ENCODE peak calls at places on chromosomes 7 and 10, in ten cellular contexts. One of them, this sample, is unnamed.

GRCh38 chr10:97278491-97278989 is 13.9 kb downstream of the ARHGAP19 start:
- DNase-seq in left ventricle myocardium inferior: no peak
- DNase-seq in fibroblast of mammary gland: peak
- DNase-seq in psoas muscle: no peak
- DNase-seq in cardiac muscle cell: peak
- DNase-seq in right atrium auricular region: no peak
- DNase-seq in AG10803: peak
- DNase-seq in colonic mucosa: no peak
- DNase-seq in HCT116: peak
- DNase-seq in fibroblast of pulmonary artery: peak
- DNase-seq in this sample: no peak

GRCh38 chr10:32048282-32048681 is 7.9 kb downstream of the KIF5B start:
- DNase-seq in left ventricle myocardium inferior: no peak
- DNase-seq in fibroblast of mammary gland: no peak
- DNase-seq in psoas muscle: no peak
- DNase-seq in cardiac muscle cell: no peak
- DNase-seq in right atrium auricular region: no peak
- DNase-seq in AG10803: no peak
- DNase-seq in colonic mucosa: no peak
- DNase-seq in HCT116: no peak
- DNase-seq in fibroblast of pulmonary artery: no peak
- DNase-seq in this sample: no peak

GRCh38 chr10:73136627-73137026 is 26.4 kb downstream of the NUDT13 start:
- DNase-seq in left ventricle myocardium inferior: no peak
- DNase-seq in fibroblast of mammary gland: peak
- DNase-seq in psoas muscle: no peak
- DNase-seq in cardiac muscle cell: no peak
- DNase-seq in right atrium auricular region: no peak
- DNase-seq in AG10803: no peak
- DNase-seq in colonic mucosa: no peak
- DNase-seq in HCT116: no peak
- DNase-seq in fibroblast of pulmonary artery: no peak
- DNase-seq in this sample: no peak

GRCh38 chr7:130740617-130741016 is 6.6 kb upstream of the KLF14 start:
- DNase-seq in left ventricle myocardium inferior: no peak
- DNase-seq in fibroblast of mammary gland: no peak
- DNase-seq in psoas muscle: no peak
- DNase-seq in cardiac muscle cell: no peak
- DNase-seq in right atrium auricular region: no peak
- DNase-seq in AG10803: no peak
- DNase-seq in colonic mucosa: no peak
- DNase-seq in HCT116: no peak
- DNase-seq in fibroblast of pulmonary artery: no peak
- DNase-seq in this sample: no peak

GRCh38 chr7:83201355-83201754 is 38.7 kb upstream of the PCLO start:
- DNase-seq in left ventricle myocardium inferior: no peak
- DNase-seq in fibroblast of mammary gland: no peak
- DNase-seq in psoas muscle: no peak
- DNase-seq in cardiac muscle cell: no peak
- DNase-seq in right atrium auricular region: no peak
- DNase-seq in AG10803: no peak
- DNase-seq in colonic mucosa: no peak
- DNase-seq in HCT116: no peak
- DNase-seq in fibroblast of pulmonary artery: no peak
- DNase-seq in this sample: no peak

GRCh38 chr7:768881-769504 is 41.9 kb upstream of the PRKAR1B start:
- DNase-seq in left ventricle myocardium inferior: peak
- DNase-seq in fibroblast of mammary gland: peak
- DNase-seq in psoas muscle: peak
- DNase-seq in cardiac muscle cell: peak
- DNase-seq in right atrium auricular region: peak
- DNase-seq in AG10803: no peak
- DNase-seq in colonic mucosa: no peak
- DNase-seq in HCT116: no peak
- DNase-seq in fibroblast of pulmonary artery: peak
- DNase-seq in this sample: no peak

GRCh38 chr10:127903789-127904188 is 3.1 kb upstream of the PTPRE start:
- DNase-seq in left ventricle myocardium inferior: no peak
- DNase-seq in fibroblast of mammary gland: no peak
- DNase-seq in psoas muscle: no peak
- DNase-seq in cardiac muscle cell: peak
- DNase-seq in right atrium auricular region: no peak
- DNase-seq in AG10803: no peak
- DNase-seq in colonic mucosa: peak
- DNase-seq in HCT116: no peak
- DNase-seq in fibroblast of pulmonary artery: peak
- DNase-seq in this sample: no peak

GRCh38 chr10:576130-576465 is 113.4 kb downstream of the DIP2C start:
- DNase-seq in left ventricle myocardium inferior: no peak
- DNase-seq in fibroblast of mammary gland: peak
- DNase-seq in psoas muscle: no peak
- DNase-seq in cardiac muscle cell: peak
- DNase-seq in right atrium auricular region: peak
- DNase-seq in AG10803: peak
- DNase-seq in colonic mucosa: no peak
- DNase-seq in HCT116: no peak
- DNase-seq in fibroblast of pulmonary artery: peak
- DNase-seq in this sample: no peak

GRCh38 chr10:47261121-47261520 is 38.9 kb upstream of the GDF10 start:
- DNase-seq in left ventricle myocardium inferior: no peak
- DNase-seq in fibroblast of mammary gland: no peak
- DNase-seq in psoas muscle: no peak
- DNase-seq in cardiac muscle cell: no peak
- DNase-seq in right atrium auricular region: no peak
- DNase-seq in AG10803: no peak
- DNase-seq in colonic mucosa: no peak
- DNase-seq in HCT116: no peak
- DNase-seq in fibroblast of pulmonary artery: no peak
- DNase-seq in this sample: no peak

GRCh38 chr7:131546583-131547111 is 9.8 kb downstream of the PODXL start:
- DNase-seq in left ventricle myocardium inferior: no peak
- DNase-seq in fibroblast of mammary gland: peak
- DNase-seq in psoas muscle: no peak
- DNase-seq in cardiac muscle cell: no peak
- DNase-seq in right atrium auricular region: no peak
- DNase-seq in AG10803: no peak
- DNase-seq in colonic mucosa: no peak
- DNase-seq in HCT116: no peak
- DNase-seq in fibroblast of pulmonary artery: peak
- DNase-seq in this sample: peak

GRCh38 chr10:100151901-100152300 is 33.9 kb downstream of the ERLIN1 start:
- DNase-seq in left ventricle myocardium inferior: no peak
- DNase-seq in fibroblast of mammary gland: no peak
- DNase-seq in psoas muscle: no peak
- DNase-seq in cardiac muscle cell: no peak
- DNase-seq in right atrium auricular region: no peak
- DNase-seq in AG10803: no peak
- DNase-seq in colonic mucosa: no peak
- DNase-seq in HCT116: no peak
- DNase-seq in fibroblast of pulmonary artery: no peak
- DNase-seq in this sample: no peak

DNA sequence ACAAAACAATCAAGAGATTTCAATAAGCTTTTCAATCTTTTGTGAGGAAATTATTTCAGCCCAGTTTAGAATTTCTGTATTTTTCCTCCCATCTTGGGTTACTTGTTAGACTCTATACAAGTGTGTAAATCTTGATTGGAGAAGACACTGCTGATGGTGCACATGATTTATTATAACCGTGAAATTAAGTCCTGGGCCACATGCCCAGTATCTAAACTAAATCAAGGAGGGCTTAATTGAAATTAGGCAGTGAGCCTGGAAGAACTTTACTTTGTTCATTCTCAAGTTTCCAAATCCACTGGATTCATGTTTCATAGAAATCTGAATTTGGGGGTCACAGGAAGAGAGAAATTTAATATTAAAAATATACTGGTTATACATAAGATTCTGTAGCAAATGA is 44.5 kb downstream of the CSTF2T start:
- DNase-seq in left ventricle myocardium inferior: no peak
- DNase-seq in fibroblast of mammary gland: no peak
- DNase-seq in psoas muscle: no peak
- DNase-seq in cardiac muscle cell: no peak
- DNase-seq in right atrium auricular region: no peak
- DNase-seq in AG10803: peak
- DNase-seq in colonic mucosa: no peak
- DNase-seq in HCT116: no peak
- DNase-seq in fibroblast of pulmonary artery: no peak
- DNase-seq in this sample: no peak
- TF ChIP-seq CTCF in left ventricle myocardium inferior: no peak
- TF ChIP-seq CTCF in fibroblast of mammary gland: no peak
- TF ChIP-seq CTCF in psoas muscle: no peak
- TF ChIP-seq CTCF in cardiac muscle cell: no peak
- TF ChIP-seq CTCF in right atrium auricular region: no peak
- TF ChIP-seq CTCF in AG10803: no peak
- TF ChIP-seq CTCF in colonic mucosa: no peak
- TF ChIP-seq CTCF in HCT116: no peak
- TF ChIP-seq CTCF in fibroblast of pulmonary artery: no peak
- TF ChIP-seq CTCF in this sample: no peak

GRCh38 chr7:115676080-115676479 is 354.5 kb downstream of the TFEC start:
- DNase-seq in left ventricle myocardium inferior: no peak
- DNase-seq in fibroblast of mammary gland: peak
- DNase-seq in psoas muscle: no peak
- DNase-seq in cardiac muscle cell: peak
- DNase-seq in right atrium auricular region: no peak
- DNase-seq in AG10803: peak
- DNase-seq in colonic mucosa: no peak
- DNase-seq in HCT116: peak
- DNase-seq in fibroblast of pulmonary artery: peak
- DNase-seq in this sample: peak
- TF ChIP-seq CTCF in left ventricle myocardium inferior: no peak
- TF ChIP-seq CTCF in fibroblast of mammary gland: peak
- TF ChIP-seq CTCF in psoas muscle: no peak
- TF ChIP-seq CTCF in cardiac muscle cell: peak
- TF ChIP-seq CTCF in right atrium auricular region: no peak
- TF ChIP-seq CTCF in AG10803: peak
- TF ChIP-seq CTCF in colonic mucosa: no peak
- TF ChIP-seq CTCF in HCT116: peak
- TF ChIP-seq CTCF in fibroblast of pulmonary artery: peak
- TF ChIP-seq CTCF in this sample: no peak

GRCh38 chr10:3452234-3452633 is 279.7 kb upstream of the PITRM1 start:
- DNase-seq in left ventricle myocardium inferior: no peak
- DNase-seq in fibroblast of mammary gland: peak
- DNase-seq in psoas muscle: no peak
- DNase-seq in cardiac muscle cell: peak
- DNase-seq in right atrium auricular region: no peak
- DNase-seq in AG10803: peak
- DNase-seq in colonic mucosa: peak
- DNase-seq in HCT116: no peak
- DNase-seq in fibroblast of pulmonary artery: peak
- DNase-seq in this sample: no peak
- TF ChIP-seq CTCF in left ventricle myocardium inferior: peak
- TF ChIP-seq CTCF in fibroblast of mammary gland: peak
- TF ChIP-seq CTCF in psoas muscle: peak
- TF ChIP-seq CTCF in cardiac muscle cell: peak
- TF ChIP-seq CTCF in right atrium auricular region: peak
- TF ChIP-seq CTCF in AG10803: peak
- TF ChIP-seq CTCF in colonic mucosa: no peak
- TF ChIP-seq CTCF in HCT116: no peak
- TF ChIP-seq CTCF in fibroblast of pulmonary artery: peak
- TF ChIP-seq CTCF in this sample: no peak

DNA sequence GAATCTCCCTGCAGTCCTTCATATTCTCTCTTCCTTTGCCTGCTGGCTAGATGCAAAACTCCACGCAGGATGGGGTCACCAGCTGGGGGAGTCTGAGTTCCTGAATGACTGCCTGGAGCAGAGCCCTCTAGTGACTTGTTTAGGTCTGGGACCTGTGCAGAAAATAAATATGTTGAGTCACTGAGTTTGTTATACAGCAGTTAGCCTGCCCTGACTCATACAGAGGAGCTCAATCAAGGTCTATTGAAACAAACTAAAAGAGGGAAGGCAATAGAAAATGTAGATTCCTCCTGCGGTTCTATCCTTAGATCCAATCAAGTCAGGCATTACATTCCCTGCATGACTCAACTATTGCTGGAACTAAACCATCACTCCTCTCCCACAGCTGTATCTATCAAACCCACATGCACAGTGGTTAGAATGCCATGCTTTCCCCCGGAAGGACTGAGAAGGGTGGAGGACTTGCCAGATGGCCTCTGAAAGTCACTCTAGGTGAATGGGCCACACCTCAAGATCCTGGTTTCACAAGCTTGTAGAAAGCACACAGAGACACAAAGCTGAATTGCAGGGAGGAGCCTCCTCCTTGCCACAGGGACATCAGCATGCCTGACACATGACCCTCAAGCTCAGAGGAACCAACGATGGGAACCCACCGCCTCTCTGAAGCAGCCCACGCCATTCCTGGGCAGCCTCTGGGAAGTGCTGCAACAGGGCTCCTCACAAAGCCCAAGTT is 73.9 kb downstream of the SH3PXD2A start:
- DNase-seq in left ventricle myocardium inferior: no peak
- DNase-seq in fibroblast of mammary gland: peak
- DNase-seq in psoas muscle: peak
- DNase-seq in cardiac muscle cell: peak
- DNase-seq in right atrium auricular region: no peak
- DNase-seq in AG10803: peak
- DNase-seq in colonic mucosa: peak
- DNase-seq in HCT116: peak
- DNase-seq in fibroblast of pulmonary artery: peak
- DNase-seq in this sample: no peak
- TF ChIP-seq CTCF in left ventricle myocardium inferior: peak
- TF ChIP-seq CTCF in fibroblast of mammary gland: peak
- TF ChIP-seq CTCF in psoas muscle: peak
- TF ChIP-seq CTCF in cardiac muscle cell: peak
- TF ChIP-seq CTCF in right atrium auricular region: no peak
- TF ChIP-seq CTCF in AG10803: peak
- TF ChIP-seq CTCF in colonic mucosa: peak
- TF ChIP-seq CTCF in HCT116: peak
- TF ChIP-seq CTCF in fibroblast of pulmonary artery: peak
- TF ChIP-seq CTCF in this sample: no peak